ENCODE peak calls at places on chromosomes 6 and 20, in eight cellular contexts. I is GM12864; T is pancreas; K is hippocampal formation; N is effector CD4-positive, alpha-beta T cell; H is GF-D8; O is fibroblast of lung; F is D341Med. R is an unnamed sample.

GRCh38 chr6:105257350-105257749 is 77.5 kb upstream of the POPDC3 start:
- DNase-seq in I (no peak), T (no peak), K (no peak), N (no peak), H (no peak), O (no peak), F (no peak), R (no peak)

GRCh38 chr6:34301408-34301807 is 52.6 kb upstream of the SMIM29 start:
- DNase-seq in I (no peak), T (peak; percentile 34), K (no peak), N (no peak), H (no peak), O (peak; percentile 85), F (peak; percentile 51), R (no peak)

GRCh38 chr20:53826090-53826489 is 232.5 kb upstream of the ZNF217 start:
- DNase-seq in I (no peak), T (no peak), K (no peak), N (no peak), H (no peak), O (no peak), F (no peak), R (no peak)

GRCh38 chr20:17226410-17227198 is at the start of gene PCSK2:
- DNase-seq in I (no peak), T (peak; percentile 51), K (peak; percentile 62), N (no peak), H (no peak), O (peak; percentile 55), F (peak; percentile 91), R (no peak)

GRCh38 chr20:50308166-50308512 is 117.5 kb downstream of the CEBPB start:
- DNase-seq in I (no peak), T (no peak), K (no peak), N (no peak), H (no peak), O (no peak), F (no peak), R (no peak)

GRCh38 chr20:9311132-9311531 is 203.3 kb upstream of the LAMP5 start:
- DNase-seq in I (no peak), T (no peak), K (no peak), N (no peak), H (no peak), O (peak; percentile 32), F (no peak), R (no peak)

GRCh38 chr6:142746524-142746923 is 198.5 kb downstream of the HIVEP2 start:
- DNase-seq in I (peak; percentile 24), T (no peak), K (peak; percentile 20), N (peak; percentile 17), H (no peak), O (no peak), F (peak; percentile 34), R (no peak)

GRCh38 chr6:96491926-96492325 is 29.7 kb upstream of the UFL1 start:
- DNase-seq in I (no peak), T (no peak), K (no peak), N (no peak), H (no peak), O (no peak), F (no peak), R (no peak)

GRCh38 chr20:38081575-38081974 is 48.0 kb downstream of the RPRD1B start:
- DNase-seq in I (no peak), T (no peak), K (no peak), N (no peak), H (no peak), O (no peak), F (no peak), R (no peak)

GRCh38 chr6:111888928-111889696 is 15.9 kb upstream of the FYN start:
- DNase-seq in I (no peak), T (no peak), K (no peak), N (no peak), H (no peak), O (peak; percentile 43), F (peak; percentile 47), R (no peak)

GRCh38 chr20:1010659-1011058 is 8.5 kb upstream of the RSPO4 start:
- DNase-seq in I (peak; percentile 26), T (no peak), K (no peak), N (no peak), H (no peak), O (no peak), F (no peak), R (no peak)

GRCh38 chr6:151948007-151948745 is 140.7 kb downstream of the ESR1 start:
- DNase-seq in I (no peak), T (no peak), K (no peak), N (no peak), H (peak; percentile 63), O (no peak), F (no peak), R (peak; percentile 19)

GRCh38 chr6:160973856-160974255 is 17.7 kb upstream of the MAP3K4 start:
- DNase-seq in I (no peak), T (no peak), K (no peak), N (no peak), H (no peak), O (peak; percentile 47), F (no peak), R (no peak)

GRCh38 chr6:17987576-17988421 is at the start of gene KIF13A:
- DNase-seq in I (peak; percentile 16), T (peak; percentile 70), K (peak; percentile 59), N (peak; percentile 4), H (peak; percentile 63), O (peak; percentile 68), F (peak; percentile 90), R (no peak)

GRCh38 chr20:10642859-10643559 is 30.8 kb downstream of the JAG1 start:
- DNase-seq in I (no peak), T (no peak), K (no peak), N (no peak), H (no peak), O (peak; percentile 50), F (no peak), R (no peak)

GRCh38 chr20:16819483-16819882 is 71.3 kb downstream of the OTOR start:
- DNase-seq in I (no peak), T (no peak), K (no peak), N (no peak), H (no peak), O (no peak), F (no peak), R (no peak)

GRCh38 chr6:138443979-138444378 is 40.0 kb downstream of the HEBP2 start:
- DNase-seq in I (no peak), T (no peak), K (no peak), N (no peak), H (no peak), O (no peak), F (no peak), R (no peak)

GRCh38 chr6:22142931-22143330 is 153.9 kb downstream of the PRL start:
- DNase-seq in I (no peak), T (no peak), K (no peak), N (no peak), H (no peak), O (peak; percentile 18), F (no peak), R (no peak)

GRCh38 chr6:38091626-38092025 is 272.1 kb downstream of the ZFAND3 start:
- DNase-seq in I (no peak), T (no peak), K (no peak), N (no peak), H (no peak), O (no peak), F (no peak), R (no peak)

GRCh38 chr6:42400031-42400760 is 51.5 kb downstream of the TRERF1 start:
- DNase-seq in I (no peak), T (no peak), K (no peak), N (no peak), H (no peak), O (no peak), F (no peak), R (no peak)

GRCh38 chr6:81940451-81940850 is 188.0 kb upstream of the TENT5A start:
- DNase-seq in I (no peak), T (no peak), K (no peak), N (no peak), H (no peak), O (peak; percentile 58), F (no peak), R (no peak)